ENCODE peak calls at places on chromosomes 4 and X, in five cellular contexts. One of them, this sample, is unnamed.

GRCh38 chrX:49120104-49120503 is 3.4 kb downstream of the GPKOW start:
- DNase-seq in left ventricle myocardium inferior: no peak
- DNase-seq in aorta: no peak
- DNase-seq in lower leg skin: no peak
- DNase-seq in body of pancreas: no peak
- DNase-seq in this sample: no peak

GRCh38 chr4:153154010-153154975 is 50.0 kb upstream of the TRIM2 start:
- DNase-seq in left ventricle myocardium inferior: no peak
- DNase-seq in aorta: no peak
- DNase-seq in lower leg skin: no peak
- DNase-seq in body of pancreas: peak; percentile 24
- DNase-seq in this sample: peak; percentile 67

GRCh38 chr4:181018472-181018871 is 1224.7 kb upstream of the TENM3 start:
- DNase-seq in left ventricle myocardium inferior: no peak
- DNase-seq in aorta: no peak
- DNase-seq in lower leg skin: no peak
- DNase-seq in body of pancreas: no peak
- DNase-seq in this sample: no peak

GRCh38 chr4:146640459-146641061 is 1.9 kb downstream of the POU4F2 start:
- DNase-seq in left ventricle myocardium inferior: no peak
- DNase-seq in aorta: no peak
- DNase-seq in lower leg skin: no peak
- DNase-seq in body of pancreas: no peak
- DNase-seq in this sample: no peak

GRCh38 chr4:47717173-47717572 is 120.7 kb downstream of the CORIN start:
- DNase-seq in left ventricle myocardium inferior: no peak
- DNase-seq in aorta: no peak
- DNase-seq in lower leg skin: no peak
- DNase-seq in body of pancreas: no peak
- DNase-seq in this sample: no peak

GRCh38 chr4:124640037-124640730 is 72.3 kb downstream of the ANKRD50 start:
- DNase-seq in left ventricle myocardium inferior: no peak
- DNase-seq in aorta: no peak
- DNase-seq in lower leg skin: no peak
- DNase-seq in body of pancreas: peak; percentile 77
- DNase-seq in this sample: no peak

GRCh38 chrX:37454537-37455285 is 105.5 kb downstream of the PRRG1 start:
- DNase-seq in left ventricle myocardium inferior: no peak
- DNase-seq in aorta: no peak
- DNase-seq in lower leg skin: no peak
- DNase-seq in body of pancreas: no peak
- DNase-seq in this sample: no peak

GRCh38 chr4:37664696-37665095 is 21.5 kb downstream of the RELL1 start:
- DNase-seq in left ventricle myocardium inferior: no peak
- DNase-seq in aorta: no peak
- DNase-seq in lower leg skin: no peak
- DNase-seq in body of pancreas: no peak
- DNase-seq in this sample: no peak

GRCh38 chr4:69829678-69830077 is 30.3 kb downstream of the SULT1E1 start:
- DNase-seq in left ventricle myocardium inferior: no peak
- DNase-seq in aorta: no peak
- DNase-seq in lower leg skin: no peak
- DNase-seq in body of pancreas: no peak
- DNase-seq in this sample: no peak

GRCh38 chrX:23066588-23067281 is 67.0 kb downstream of the DDX53 start:
- DNase-seq in left ventricle myocardium inferior: no peak
- DNase-seq in aorta: no peak
- DNase-seq in lower leg skin: no peak
- DNase-seq in body of pancreas: no peak
- DNase-seq in this sample: no peak

GRCh38 chrX:12349201-12349600 is 210.9 kb downstream of the FRMPD4 start:
- DNase-seq in left ventricle myocardium inferior: no peak
- DNase-seq in aorta: no peak
- DNase-seq in lower leg skin: no peak
- DNase-seq in body of pancreas: no peak
- DNase-seq in this sample: no peak

GRCh38 chr4:76963136-76963477 is 13.6 kb downstream of the SEPTIN11 start:
- DNase-seq in left ventricle myocardium inferior: no peak
- DNase-seq in aorta: no peak
- DNase-seq in lower leg skin: no peak
- DNase-seq in body of pancreas: no peak
- DNase-seq in this sample: no peak

GRCh38 chrX:15856580-15856979 is 2.0 kb upstream of the AP1S2 start:
- DNase-seq in left ventricle myocardium inferior: no peak
- DNase-seq in aorta: no peak
- DNase-seq in lower leg skin: no peak
- DNase-seq in body of pancreas: no peak
- DNase-seq in this sample: no peak
- H3K4me3 ChIP-seq in left ventricle myocardium inferior: peak overlapping the region; percentile 79
- H3K4me3 ChIP-seq in aorta: no peak overlapping the region
- H3K4me3 ChIP-seq in lower leg skin: no peak overlapping the region
- H3K4me3 ChIP-seq in body of pancreas: no peak overlapping the region
- H3K4me3 ChIP-seq in this sample: no peak overlapping the region

DNA sequence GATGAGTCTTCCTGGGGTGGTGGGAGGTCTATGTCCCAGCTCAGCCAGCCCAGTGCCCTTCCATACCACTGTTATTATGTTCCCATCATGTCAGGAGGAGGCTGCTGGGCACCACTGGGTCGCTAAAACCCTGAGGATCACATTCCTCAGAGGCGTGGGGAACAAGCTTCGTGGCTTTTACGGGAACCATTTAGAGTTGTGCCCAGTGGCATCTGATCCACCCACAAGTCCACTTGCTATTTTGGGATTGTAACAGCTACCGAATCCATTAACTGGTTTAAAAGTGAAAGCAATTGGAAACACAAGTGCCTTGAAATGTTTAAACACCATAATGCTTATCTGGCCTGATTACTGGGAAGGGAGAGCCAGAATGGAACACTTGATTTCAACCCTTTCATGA is 13.1 kb upstream of the CCKAR start:
- DNase-seq in left ventricle myocardium inferior: no peak
- DNase-seq in aorta: no peak
- DNase-seq in lower leg skin: no peak
- DNase-seq in body of pancreas: no peak
- DNase-seq in this sample: no peak
- H3K4me3 ChIP-seq in left ventricle myocardium inferior: no peak overlapping the region
- H3K4me3 ChIP-seq in aorta: no peak overlapping the region
- H3K4me3 ChIP-seq in lower leg skin: no peak overlapping the region
- H3K4me3 ChIP-seq in body of pancreas: no peak overlapping the region
- H3K4me3 ChIP-seq in this sample: no peak overlapping the region

GRCh38 chr4:67575232-67575888 is 16.8 kb downstream of the STAP1 start:
- DNase-seq in left ventricle myocardium inferior: no peak
- DNase-seq in aorta: no peak
- DNase-seq in lower leg skin: no peak
- DNase-seq in body of pancreas: no peak
- DNase-seq in this sample: no peak
- H3K4me3 ChIP-seq in left ventricle myocardium inferior: no peak overlapping the region
- H3K4me3 ChIP-seq in aorta: no peak overlapping the region
- H3K4me3 ChIP-seq in lower leg skin: no peak overlapping the region
- H3K4me3 ChIP-seq in body of pancreas: no peak overlapping the region
- H3K4me3 ChIP-seq in this sample: no peak overlapping the region

DNA sequence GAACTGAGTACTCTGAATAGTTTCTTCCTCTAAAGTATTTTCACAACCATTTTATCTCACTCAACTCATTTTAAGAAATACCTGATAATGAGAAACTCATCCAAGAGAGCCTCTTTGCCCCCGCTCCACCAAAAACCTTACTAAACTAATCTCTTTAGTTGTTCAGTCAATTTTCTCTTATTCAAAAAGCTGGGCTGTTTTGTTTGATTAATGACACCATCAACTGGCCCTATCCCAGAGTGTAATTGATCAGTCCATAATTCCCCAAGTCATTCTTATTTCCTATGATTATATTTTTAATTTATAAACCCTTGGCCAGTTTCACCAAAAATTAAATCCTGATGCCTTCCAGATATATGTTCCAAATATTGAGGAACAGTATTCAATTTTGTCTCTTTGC is 10.3 kb downstream of the LIMCH1 start:
- DNase-seq in left ventricle myocardium inferior: no peak
- DNase-seq in aorta: no peak
- DNase-seq in lower leg skin: no peak
- DNase-seq in body of pancreas: no peak
- DNase-seq in this sample: no peak
- H3K4me3 ChIP-seq in left ventricle myocardium inferior: no peak overlapping the region
- H3K4me3 ChIP-seq in aorta: no peak overlapping the region
- H3K4me3 ChIP-seq in lower leg skin: no peak overlapping the region
- H3K4me3 ChIP-seq in body of pancreas: no peak overlapping the region
- H3K4me3 ChIP-seq in this sample: no peak overlapping the region

DNA sequence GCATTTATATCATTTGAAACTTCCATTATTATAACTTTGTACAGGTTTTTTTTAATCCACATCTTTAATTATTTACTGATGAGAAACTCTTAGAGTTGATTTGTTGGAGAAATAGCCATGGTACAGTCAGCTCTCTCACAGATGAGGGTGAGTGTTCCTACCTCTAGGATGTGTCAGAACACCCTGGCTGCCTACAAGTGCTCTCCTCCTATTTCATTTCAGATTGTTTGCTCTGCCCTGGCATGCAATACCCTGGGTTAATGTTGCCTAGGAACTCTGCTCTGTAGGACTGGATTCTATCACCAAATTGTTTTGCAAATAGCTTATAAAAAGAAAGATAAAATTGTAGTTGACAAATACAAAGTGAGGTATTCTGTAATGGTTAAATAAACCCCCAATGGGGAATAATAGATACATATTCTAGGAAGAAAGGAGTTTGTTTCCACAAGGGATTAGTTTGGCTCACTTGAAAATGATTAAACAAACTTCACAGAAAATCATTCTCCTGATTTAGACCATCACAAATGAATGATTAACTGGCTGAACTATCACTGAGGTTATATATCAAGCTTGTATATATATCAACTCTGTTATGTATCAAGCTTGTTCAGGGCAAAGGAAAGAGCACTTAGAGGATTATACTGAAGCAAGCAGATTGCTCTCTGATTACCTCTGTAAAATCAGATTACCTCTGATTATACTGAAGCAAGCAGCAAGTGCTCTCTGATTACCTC is 150.0 kb downstream of the PDE5A start:
- DNase-seq in left ventricle myocardium inferior: no peak
- DNase-seq in aorta: no peak
- DNase-seq in lower leg skin: no peak
- DNase-seq in body of pancreas: no peak
- DNase-seq in this sample: no peak
- H3K4me3 ChIP-seq in left ventricle myocardium inferior: no peak overlapping the region
- H3K4me3 ChIP-seq in aorta: no peak overlapping the region
- H3K4me3 ChIP-seq in lower leg skin: no peak overlapping the region
- H3K4me3 ChIP-seq in body of pancreas: no peak overlapping the region
- H3K4me3 ChIP-seq in this sample: no peak overlapping the region

GRCh38 chrX:429266-429825 is 42.6 kb upstream of the PPP2R3B start:
- DNase-seq in left ventricle myocardium inferior: no peak
- DNase-seq in aorta: no peak
- DNase-seq in lower leg skin: no peak
- DNase-seq in body of pancreas: no peak
- DNase-seq in this sample: no peak

GRCh38 chrX:431032-431431 is 44.3 kb upstream of the PPP2R3B start:
- DNase-seq in left ventricle myocardium inferior: no peak
- DNase-seq in aorta: no peak
- DNase-seq in lower leg skin: no peak
- DNase-seq in body of pancreas: no peak
- DNase-seq in this sample: no peak

GRCh38 chrX:426881-427280 is 40.2 kb upstream of the PPP2R3B start:
- DNase-seq in left ventricle myocardium inferior: no peak
- DNase-seq in aorta: no peak
- DNase-seq in lower leg skin: no peak
- DNase-seq in body of pancreas: no peak
- DNase-seq in this sample: no peak

GRCh38 chrX:425056-425455 is 38.3 kb upstream of the PPP2R3B start:
- DNase-seq in left ventricle myocardium inferior: no peak
- DNase-seq in aorta: no peak
- DNase-seq in lower leg skin: no peak
- DNase-seq in body of pancreas: no peak
- DNase-seq in this sample: no peak

DNA sequence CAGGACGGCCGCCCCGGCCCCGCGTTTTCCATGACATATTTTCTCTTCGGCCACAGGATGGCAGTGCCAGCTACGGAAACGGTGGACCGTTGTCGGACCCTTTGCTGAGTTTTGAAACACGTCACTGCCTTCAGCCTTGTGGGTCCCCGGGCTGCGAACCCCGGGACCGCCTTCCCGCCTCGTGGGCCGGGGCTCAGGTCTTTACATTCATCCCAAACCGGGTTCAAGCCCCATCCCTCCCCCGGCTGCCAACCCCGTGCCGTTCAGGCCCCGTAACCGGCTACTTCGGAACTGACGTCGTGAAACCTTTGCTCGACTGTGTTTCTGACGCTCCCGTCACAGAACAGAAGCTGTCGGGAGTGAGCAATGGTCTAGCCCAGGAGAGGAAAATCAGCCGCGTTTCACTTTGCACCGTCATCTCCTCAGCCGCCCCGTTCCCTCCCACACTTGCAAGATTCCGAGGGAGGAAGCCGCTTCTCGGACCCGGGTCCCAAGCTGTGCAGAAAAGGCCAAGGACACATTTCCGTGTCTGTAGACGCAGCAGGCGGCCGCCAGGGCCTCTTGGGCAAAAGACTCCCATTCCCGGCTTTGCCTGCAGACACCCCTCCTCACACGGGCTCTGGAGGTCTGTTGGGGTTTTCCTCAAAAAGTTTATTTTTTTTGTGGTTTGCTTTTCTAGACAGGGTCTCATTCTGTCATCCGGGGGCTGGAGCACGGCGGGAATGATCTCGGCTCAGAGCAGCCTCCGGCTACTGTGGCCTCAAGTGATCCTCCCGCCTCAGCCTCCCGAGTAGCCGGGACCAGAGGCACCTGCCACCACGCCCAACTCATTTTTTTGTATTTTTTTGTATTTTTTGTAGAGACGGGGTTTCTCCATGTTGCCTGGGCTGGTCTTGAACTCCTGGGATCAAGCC is 41.4 kb upstream of the PPP2R3B start:
- DNase-seq in left ventricle myocardium inferior: no peak
- DNase-seq in aorta: no peak
- DNase-seq in lower leg skin: no peak
- DNase-seq in body of pancreas: no peak
- DNase-seq in this sample: no peak
- H3K4me3 ChIP-seq in left ventricle myocardium inferior: peak overlapping the region; percentile 46
- H3K4me3 ChIP-seq in aorta: no peak overlapping the region
- H3K4me3 ChIP-seq in lower leg skin: no peak overlapping the region
- H3K4me3 ChIP-seq in body of pancreas: no peak overlapping the region
- H3K4me3 ChIP-seq in this sample: no peak overlapping the region

GRCh38 chr4:183999435-183999834 is 94.3 kb downstream of the STOX2 start:
- DNase-seq in left ventricle myocardium inferior: no peak
- DNase-seq in aorta: no peak
- DNase-seq in lower leg skin: no peak
- DNase-seq in body of pancreas: no peak
- DNase-seq in this sample: no peak

GRCh38 chr4:183989931-183990330 is 84.8 kb downstream of the STOX2 start:
- DNase-seq in left ventricle myocardium inferior: no peak
- DNase-seq in aorta: no peak
- DNase-seq in lower leg skin: no peak
- DNase-seq in body of pancreas: no peak
- DNase-seq in this sample: no peak

GRCh38 chr4:184000457-184001395 is 95.6 kb downstream of the STOX2 start:
- DNase-seq in left ventricle myocardium inferior: no peak
- DNase-seq in aorta: no peak
- DNase-seq in lower leg skin: no peak
- DNase-seq in body of pancreas: no peak
- DNase-seq in this sample: no peak

GRCh38 chr4:183996868-183997267 is 91.8 kb downstream of the STOX2 start:
- DNase-seq in left ventricle myocardium inferior: no peak
- DNase-seq in aorta: no peak
- DNase-seq in lower leg skin: no peak
- DNase-seq in body of pancreas: no peak
- DNase-seq in this sample: no peak

GRCh38 chr4:183995489-183996049 is 90.5 kb downstream of the STOX2 start:
- DNase-seq in left ventricle myocardium inferior: no peak
- DNase-seq in aorta: no peak
- DNase-seq in lower leg skin: no peak
- DNase-seq in body of pancreas: no peak
- DNase-seq in this sample: no peak
- H3K4me3 ChIP-seq in left ventricle myocardium inferior: no peak overlapping the region
- H3K4me3 ChIP-seq in aorta: no peak overlapping the region
- H3K4me3 ChIP-seq in lower leg skin: no peak overlapping the region
- H3K4me3 ChIP-seq in body of pancreas: no peak overlapping the region
- H3K4me3 ChIP-seq in this sample: no peak overlapping the region

This sample was measured in lung.